ENCODE peak calls at places on chromosomes 6 and 20, in nine cellular contexts. H is prostate gland; P is transverse colon; Y is left lung; J is hepatocyte; A is IMR-90; D is CD8-positive, alpha-beta T cell; R is CD4-positive, alpha-beta T cell; G is tibial nerve. C is an unnamed sample. For H3K9me3 and H3K27me3, the result is how much of the 10 kb centered on the place peaks cover.

GRCh38 chr6:57006101-57006500 is 40.4 kb upstream of the KIAA1586 start:
- DNase-seq in H (no peak), P (no peak), Y (no peak), J (no peak), A (no peak), D (no peak), R (no peak), G (no peak), C (no peak)

GRCh38 chr6:143941852-143942627 is 66.0 kb downstream of the PLAGL1 start:
- DNase-seq in H (peak), P (peak), Y (peak), J (peak), A (peak), D (peak), R (peak), G (no peak), C (no peak)

GRCh38 chr20:35215066-35215956 is 11.2 kb upstream of the MMP24 start:
- DNase-seq in H (no peak), P (no peak), Y (no peak), J (no peak), A (peak), D (no peak), R (no peak), G (no peak), C (no peak)

GRCh38 chr20:63829943-63830820 is 882 bp downstream of the ZBTB46 start:
- DNase-seq in H (no peak), P (no peak), Y (no peak), J (peak), A (peak), D (no peak), R (no peak), G (no peak), C (no peak)

GRCh38 chr6:26251354-26252081 is 113.5 kb upstream of the BTN3A2 start:
- DNase-seq in H (peak), P (peak), Y (peak), J (peak), A (peak), D (peak), R (peak), G (no peak), C (peak)

GRCh38 chr20:41377275-41377674 is 10.7 kb upstream of the EMILIN3 start:
- DNase-seq in H (no peak), P (no peak), Y (no peak), J (no peak), A (no peak), D (no peak), R (no peak), G (no peak), C (no peak)

GRCh38 chr20:50385733-50386640 is 124.2 kb upstream of the PTPN1 start:
- DNase-seq in H (no peak), P (no peak), Y (no peak), J (no peak), A (peak), D (peak), R (peak), G (no peak), C (no peak)

GRCh38 chr6:111722220-111722731 is 116.6 kb upstream of the TRAF3IP2 start:
- DNase-seq in H (no peak), P (no peak), Y (no peak), J (no peak), A (peak), D (no peak), R (no peak), G (no peak), C (peak)

GRCh38 chr6:10400330-10400729 is 14.5 kb downstream of the TFAP2A start:
- DNase-seq in H (peak), P (no peak), Y (no peak), J (no peak), A (no peak), D (no peak), R (no peak), G (no peak), C (no peak)

GRCh38 chr6:56040875-56041274 is 165.5 kb upstream of the BMP5 start:
- DNase-seq in H (no peak), P (no peak), Y (no peak), J (no peak), A (peak), D (no peak), R (no peak), G (no peak), C (no peak)

GRCh38 chr6:139679516-139680179 is 305.2 kb upstream of the CITED2 start:
- DNase-seq in H (no peak), P (no peak), Y (no peak), J (no peak), A (peak), D (no peak), R (no peak), G (no peak), C (no peak)

GRCh38 chr6:90870561-90870960 is 283.7 kb upstream of the MAP3K7 start:
- DNase-seq in H (no peak), P (no peak), Y (no peak), J (no peak), A (no peak), D (no peak), R (no peak), G (no peak), C (no peak)

GRCh38 chr6:170243791-170244291 is 47.0 kb downstream of the DLL1 start:
- DNase-seq in H (no peak), P (no peak), Y (peak), J (no peak), A (no peak), D (no peak), R (no peak), G (no peak), C (no peak)

GRCh38 chr6:136969433-136969832 is 47.3 kb downstream of the SLC35D3 start:
- DNase-seq in H (no peak), P (peak), Y (no peak), J (peak), A (no peak), D (no peak), R (no peak), G (no peak), C (no peak)

GRCh38 chr6:123439371-123439770 is 197.4 kb downstream of the TRDN start:
- DNase-seq in H (no peak), P (no peak), Y (no peak), J (no peak), A (no peak), D (no peak), R (no peak), G (no peak), C (no peak)

GRCh38 chr6:34658605-34659218 is 37.9 kb downstream of the ILRUN start:
- DNase-seq in H (no peak), P (no peak), Y (no peak), J (no peak), A (no peak), D (no peak), R (no peak), G (no peak), C (no peak)

GRCh38 chr6:34657307-34657978 is 39.1 kb downstream of the ILRUN start:
- DNase-seq in H (peak), P (peak), Y (no peak), J (peak), A (peak), D (no peak), R (no peak), G (no peak), C (peak)

GRCh38 chr6:35733633-35734032 is 3.2 kb upstream of the ARMC12 start:
- DNase-seq in H (peak), P (no peak), Y (no peak), J (no peak), A (no peak), D (no peak), R (no peak), G (no peak), C (no peak)

GRCh38 chr20:23643665-23644064 is 5.9 kb upstream of the CST3 start:
- DNase-seq in H (no peak), P (no peak), Y (no peak), J (no peak), A (no peak), D (no peak), R (no peak), G (no peak), C (no peak)

GRCh38 chr6:143027058-143027457 is 33.6 kb upstream of the AIG1 start:
- DNase-seq in H (peak), P (peak), Y (no peak), J (peak), A (peak), D (peak), R (peak), G (no peak), C (no peak)

GRCh38 chr20:17863577-17864292 is 104.9 kb downstream of the SNX5 start:
- DNase-seq in H (no peak), P (peak), Y (no peak), J (peak), A (peak), D (no peak), R (no peak), G (no peak), C (no peak)

GRCh38 chr6:7137335-7138106 is 29.8 kb downstream of the RREB1 start:
- DNase-seq in H (no peak), P (peak), Y (peak), J (no peak), A (peak), D (peak), R (peak), G (no peak), C (no peak)

GRCh38 chr6:39887692-39888450 is 46.4 kb downstream of the MOCS1 start:
- DNase-seq in H (no peak), P (peak), Y (peak), J (peak), A (peak), D (no peak), R (no peak), G (peak), C (peak)

GRCh38 chr6:153328194-153328593 is 197.1 kb upstream of the RGS17 start:
- DNase-seq in H (no peak), P (no peak), Y (no peak), J (no peak), A (no peak), D (no peak), R (no peak), G (no peak), C (no peak)

DNA sequence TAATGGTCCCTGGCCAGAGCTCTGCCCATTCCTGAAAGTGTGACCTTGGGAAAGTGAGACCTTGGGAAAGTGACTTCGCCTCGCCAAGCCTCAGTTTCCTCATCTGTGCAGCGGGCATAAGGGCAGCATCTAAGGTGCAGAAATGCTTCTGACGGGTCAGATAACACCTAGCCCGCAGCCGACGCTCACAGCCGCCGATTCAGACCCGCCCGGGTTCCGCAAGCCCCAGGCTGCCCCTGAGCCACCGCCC is 486 bp downstream of the FKBP1A start:
- DNase-seq in H (no peak), P (peak), Y (no peak), J (no peak), A (no peak), D (no peak), R (no peak), G (no peak), C (no peak)
- TF ChIP-seq CTCF in H (no peak), P (no peak), Y (no peak), J (no peak), A (no peak), D (no peak), R (no peak), G (no peak), C (no peak)

GRCh38 chr20:56032251-56032650 is 26.9 kb upstream of the CBLN4 start:
- DNase-seq in H (no peak), P (no peak), Y (no peak), J (no peak), A (no peak), D (no peak), R (no peak), G (no peak), C (no peak)
- H3K9me3 ChIP-seq in H (under half), P (under half), Y (half or more), J (under half), A (under half), D (under half), R (under half), G (under half), C (under half)

GRCh38 chr6:1590580-1590979 is 19.1 kb upstream of the FOXC1 start:
- DNase-seq in H (no peak), P (no peak), Y (no peak), J (no peak), A (no peak), D (no peak), R (no peak), G (no peak), C (no peak)

GRCh38 chr6:1591926-1592325 is 17.8 kb upstream of the FOXC1 start:
- DNase-seq in H (no peak), P (no peak), Y (no peak), J (no peak), A (no peak), D (no peak), R (no peak), G (no peak), C (no peak)

GRCh38 chr6:1589208-1589607 is 20.5 kb upstream of the FOXC1 start:
- DNase-seq in H (no peak), P (peak), Y (no peak), J (no peak), A (no peak), D (no peak), R (no peak), G (no peak), C (no peak)

GRCh38 chr6:1592852-1593251 is 16.9 kb upstream of the FOXC1 start:
- DNase-seq in H (no peak), P (no peak), Y (no peak), J (no peak), A (no peak), D (no peak), R (no peak), G (no peak), C (no peak)

DNA sequence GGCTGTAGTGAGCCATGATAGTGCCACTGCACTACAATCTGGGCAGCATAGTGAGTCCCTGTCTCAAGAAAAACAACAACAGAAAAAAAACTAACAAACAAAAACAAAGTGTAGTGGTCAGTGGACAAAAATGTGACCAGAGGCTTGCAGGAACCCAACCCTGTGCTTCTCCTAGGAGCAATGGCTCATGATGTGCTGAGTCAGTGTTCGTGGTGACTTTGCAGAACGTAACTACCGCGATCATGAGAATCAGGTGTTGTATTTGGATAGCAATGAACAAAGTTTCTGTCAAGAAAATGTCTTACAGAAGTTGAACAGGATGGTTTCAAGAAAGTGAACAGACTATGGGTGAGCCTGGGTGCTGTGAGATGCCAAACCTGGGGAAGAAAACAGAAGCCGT is 18.5 kb upstream of the FOXC1 start:
- DNase-seq in H (no peak), P (no peak), Y (no peak), J (no peak), A (no peak), D (no peak), R (no peak), G (no peak), C (no peak)
- H3K27me3 ChIP-seq in H (under half), P (under half), Y (under half), J (under half), A (under half), D (under half), R (under half), G (half or more), C (under half)

GRCh38 chr20:62624719-62625455 is 17.4 kb upstream of the SLCO4A1 start:
- DNase-seq in H (no peak), P (no peak), Y (peak), J (no peak), A (no peak), D (no peak), R (no peak), G (peak), C (no peak)

GRCh38 chr20:62622877-62623487 is 19.3 kb upstream of the SLCO4A1 start:
- DNase-seq in H (no peak), P (no peak), Y (peak), J (no peak), A (no peak), D (no peak), R (no peak), G (no peak), C (no peak)

GRCh38 chr20:62624325-62624690 is 18.0 kb upstream of the SLCO4A1 start:
- DNase-seq in H (no peak), P (peak), Y (peak), J (peak), A (no peak), D (no peak), R (no peak), G (no peak), C (no peak)

GRCh38 chr20:62622178-62622876 is 20.0 kb upstream of the SLCO4A1 start:
- DNase-seq in H (no peak), P (no peak), Y (no peak), J (no peak), A (no peak), D (no peak), R (no peak), G (no peak), C (no peak)

DNA sequence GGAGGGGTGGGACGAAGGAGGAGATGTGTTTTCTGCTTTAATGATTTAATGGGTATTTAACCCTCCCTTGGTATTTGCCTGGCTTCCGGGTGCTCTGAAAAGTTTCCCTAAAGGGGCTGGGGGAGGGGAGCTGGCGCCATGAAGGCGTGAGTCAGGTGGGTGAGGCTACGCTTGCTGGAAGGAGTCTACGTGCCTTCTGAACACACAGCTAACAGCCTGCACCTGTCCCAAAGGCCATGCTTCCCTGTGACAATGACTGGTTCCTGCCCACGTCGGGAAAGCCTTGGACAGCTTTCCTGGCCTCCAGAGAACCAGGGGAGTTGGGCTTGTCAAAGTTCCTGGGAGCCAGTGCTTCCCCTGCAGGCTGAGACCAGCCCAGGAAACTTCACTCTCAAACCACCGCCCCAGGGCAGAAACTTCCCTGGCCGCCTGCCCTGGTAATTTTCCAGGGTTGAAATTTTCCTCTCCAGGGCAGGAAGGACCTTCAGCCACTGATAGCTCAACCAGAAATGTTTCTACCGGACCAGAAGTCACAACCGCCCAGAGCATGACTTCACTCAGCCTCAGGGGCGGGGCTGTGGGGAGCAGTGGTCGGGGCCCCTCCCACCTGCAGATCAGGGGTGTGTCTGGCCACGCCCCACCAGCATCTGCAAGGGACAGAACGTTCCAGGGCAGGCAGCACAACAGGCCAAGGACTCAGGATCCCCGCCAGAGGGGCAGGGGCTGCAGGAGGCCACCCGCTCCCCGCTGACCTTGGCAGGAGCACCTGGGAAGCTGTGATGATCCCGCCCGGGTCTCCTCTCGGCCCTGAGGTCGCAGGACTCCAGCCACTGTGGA is 18.6 kb upstream of the SLCO4A1 start:
- DNase-seq in H (peak), P (peak), Y (peak), J (peak), A (peak), D (peak), R (peak), G (peak), C (peak)
- TF ChIP-seq CTCF in H (no peak), P (no peak), Y (no peak), J (no peak), A (no peak), D (no peak), R (no peak), G (no peak), C (no peak)

GRCh38 chr20:31237763-31238162 is 19.7 kb upstream of the DEFB115 start:
- DNase-seq in H (no peak), P (no peak), Y (no peak), J (no peak), A (no peak), D (no peak), R (no peak), G (no peak), C (no peak)

GRCh38 chr20:31239139-31239538 is 18.3 kb upstream of the DEFB115 start:
- DNase-seq in H (no peak), P (no peak), Y (no peak), J (no peak), A (no peak), D (no peak), R (no peak), G (no peak), C (no peak)

GRCh38 chr20:31236953-31237352 is 20.5 kb upstream of the DEFB115 start:
- DNase-seq in H (no peak), P (no peak), Y (no peak), J (no peak), A (no peak), D (no peak), R (no peak), G (no peak), C (no peak)
- H3K9me3 ChIP-seq in H (under half), P (under half), Y (half or more), J (half or more), A (under half), D (under half), R (half or more), G (under half), C (half or more)

GRCh38 chr6:165971202-165971601 is 196.4 kb downstream of the TBXT start:
- DNase-seq in H (no peak), P (no peak), Y (no peak), J (no peak), A (no peak), D (no peak), R (no peak), G (no peak), C (no peak)

GRCh38 chr6:165969184-165969583 is 198.5 kb downstream of the TBXT start:
- DNase-seq in H (no peak), P (no peak), Y (no peak), J (no peak), A (no peak), D (no peak), R (no peak), G (no peak), C (no peak)

GRCh38 chr6:165968409-165968807 is 199.2 kb downstream of the TBXT start:
- DNase-seq in H (no peak), P (no peak), Y (no peak), J (no peak), A (peak), D (no peak), R (no peak), G (no peak), C (no peak)

GRCh38 chr6:165967768-165968408 is 199.8 kb downstream of the TBXT start:
- DNase-seq in H (no peak), P (no peak), Y (no peak), J (no peak), A (peak), D (no peak), R (no peak), G (no peak), C (no peak)

GRCh38 chr6:165970001-165970400 is 197.7 kb downstream of the TBXT start:
- DNase-seq in H (no peak), P (no peak), Y (no peak), J (no peak), A (no peak), D (no peak), R (no peak), G (no peak), C (no peak)
- H3K27me3 ChIP-seq in H (under half), P (under half), Y (under half), J (under half), A (under half), D (under half), R (under half), G (under half), C (under half)

DNA sequence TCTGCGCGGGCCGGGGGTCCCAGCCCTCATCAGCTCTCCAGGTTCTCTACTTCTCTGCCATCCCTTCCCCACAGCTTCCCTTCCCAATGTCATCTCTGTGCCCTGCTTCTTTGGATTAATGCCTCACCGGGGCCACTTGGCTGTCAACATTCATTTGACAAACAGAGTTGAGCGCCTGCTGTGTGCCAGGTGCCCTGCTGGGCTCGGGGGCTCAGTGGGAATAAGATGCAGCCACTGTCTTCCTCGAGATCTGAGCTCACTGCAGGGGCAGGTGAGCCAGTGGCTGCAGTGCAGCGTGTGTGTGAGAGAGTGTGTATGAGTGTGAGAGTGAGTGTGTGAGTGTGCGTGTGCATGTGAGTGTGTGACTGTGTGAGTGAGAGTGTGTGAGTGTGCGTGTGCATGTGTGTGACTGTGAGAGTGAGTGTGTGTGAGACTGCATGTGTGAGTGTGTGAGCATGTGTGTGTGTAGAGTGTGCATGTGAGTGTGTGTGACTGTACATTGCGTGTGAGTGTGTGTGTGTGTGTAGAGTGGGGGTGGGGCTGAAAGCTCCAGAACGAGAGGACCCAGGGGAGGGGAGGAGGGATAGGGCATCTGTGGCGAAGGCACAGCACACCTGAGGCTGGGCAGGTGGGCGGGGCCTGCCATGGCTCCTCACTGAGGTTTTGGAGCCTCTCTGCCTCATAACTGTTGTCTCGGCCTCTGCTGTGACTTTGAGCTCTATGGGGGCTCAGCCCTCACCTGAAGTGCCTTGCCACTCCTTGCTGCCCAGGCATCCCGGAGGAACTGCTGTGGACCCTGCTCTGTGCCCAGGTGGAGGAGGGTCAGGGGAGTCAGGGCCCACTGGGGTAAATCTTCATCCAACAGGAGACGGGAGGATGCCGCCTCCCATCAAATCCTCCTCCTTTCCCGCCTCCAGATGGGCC is 36.5 kb upstream of the PHACTR3 start:
- DNase-seq in H (no peak), P (no peak), Y (no peak), J (no peak), A (no peak), D (no peak), R (no peak), G (no peak), C (no peak)
- TF ChIP-seq CTCF in H (no peak), P (no peak), Y (no peak), J (no peak), A (no peak), D (no peak), R (no peak), G (no peak), C (no peak)